ENCODE peak calls at places on chromosomes 16 and 17, in five cellular contexts. I is activated naive CD8-positive, alpha-beta T cell treated with anti-CD3 and anti-CD28 coated beads, Interleukin-2, amount 50 U/mL, for 16 hours; P is left cardiac atrium; N is endothelial cell; M is psoas muscle. Y is an unnamed sample.

GRCh38 chr16:1687427-1688316 is 9.6 kb downstream of the JPT2 start:
- DNase-seq in I (no peak), P (no peak), N (no peak), M (no peak), Y (no peak)

GRCh38 chr17:82726427-82726826 is 9.0 kb upstream of the FN3K start:
- DNase-seq in I (no peak), P (no peak), N (no peak), M (no peak), Y (no peak)

GRCh38 chr17:44793885-44794698 is 35.3 kb downstream of the ADAM11 start:
- DNase-seq in I (no peak), P (no peak), N (no peak), M (no peak), Y (no peak)

GRCh38 chr16:9016824-9017223 is 53.1 kb upstream of the USP7 start:
- DNase-seq in I (no peak), P (no peak), N (no peak), M (no peak), Y (no peak)

GRCh38 chr16:29819506-29819905 is 756 bp upstream of the MVP start:
- DNase-seq in I (no peak), P (no peak), N (no peak), M (no peak), Y (no peak)

GRCh38 chr17:43608313-43608712 is 53.4 kb downstream of the MEOX1 start:
- DNase-seq in I (no peak), P (no peak), N (no peak), M (no peak), Y (no peak)

GRCh38 chr16:86982912-86983311 is 334.3 kb downstream of the C16orf95 start:
- DNase-seq in I (no peak), P (no peak), N (no peak), M (no peak), Y (no peak)

GRCh38 chr16:84559311-84559932 is 55.0 kb upstream of the MEAK7 start:
- DNase-seq in I (no peak), P (no peak), N (no peak), M (peak; percentile 20), Y (no peak)

GRCh38 chr17:43224146-43224705 is 4.2 kb downstream of the CCDC200 start:
- DNase-seq in I (no peak), P (no peak), N (no peak), M (no peak), Y (no peak)

GRCh38 chr16:71904239-71904638 is 8.9 kb downstream of the IST1 start:
- DNase-seq in I (no peak), P (no peak), N (no peak), M (no peak), Y (no peak)

GRCh38 chr16:15464401-15465186 is 30.2 kb downstream of the BMERB1 start:
- DNase-seq in I (no peak), P (no peak), N (no peak), M (no peak), Y (no peak)

GRCh38 chr17:75094871-75095399 is 7.2 kb downstream of the SLC16A5 start:
- DNase-seq in I (no peak), P (no peak), N (no peak), M (no peak), Y (no peak)

GRCh38 chr17:1647802-1648581 is 1.7 kb downstream of the RILP start:
- DNase-seq in I (no peak), P (no peak), N (peak; percentile 46), M (peak; percentile 59), Y (no peak)

Y was measured in ovary.